ENCODE peak calls at places on chromosomes 12 and 14, in four cellular contexts. M is testis, P is HCT116, J is DND-41. S is an unnamed sample.

GRCh38 chr12:128353271-128353670 is 86.3 kb downstream of the TMEM132C start:
- DNase-seq in M (no peak), P (no peak), J (no peak), S (no peak)

GRCh38 chr14:54647378-54647777 is 80.5 kb downstream of the SAMD4A start:
- DNase-seq in M (no peak), P (no peak), J (no peak), S (no peak)

GRCh38 chr14:94536836-94537235 is 24.4 kb upstream of the SERPINA4 start:
- DNase-seq in M (peak), P (peak), J (no peak), S (no peak)

GRCh38 chr12:48004039-48004940 is at the start of gene COL2A1:
- DNase-seq in M (peak), P (no peak), J (no peak), S (no peak)

GRCh38 chr12:6613015-6613775 is 6.0 kb upstream of the CHD4 start:
- DNase-seq in M (peak), P (peak), J (peak), S (no peak)

GRCh38 chr12:41983896-41984295 is 160.8 kb downstream of the GXYLT1 start:
- DNase-seq in M (no peak), P (no peak), J (no peak), S (no peak)

GRCh38 chr12:132263061-132263360 is 66.4 kb downstream of the GALNT9 start:
- DNase-seq in M (no peak), P (no peak), J (no peak), S (no peak)

GRCh38 chr12:124174949-124175348 is 119.9 kb upstream of the RFLNA start:
- DNase-seq in M (no peak), P (no peak), J (no peak), S (no peak)

GRCh38 chr14:41096131-41096530 is 510.5 kb upstream of the LRFN5 start:
- DNase-seq in M (no peak), P (no peak), J (no peak), S (no peak)

GRCh38 chr12:57046947-57047890 is 2.7 kb downstream of the MYO1A start:
- DNase-seq in M (no peak), P (no peak), J (peak), S (no peak)

GRCh38 chr12:114361545-114361944 is 44.4 kb downstream of the TBX5 start:
- DNase-seq in M (no peak), P (no peak), J (no peak), S (no peak)

GRCh38 chr12:109920266-109920780 is 20.2 kb downstream of the TCHP start:
- DNase-seq in M (no peak), P (no peak), J (no peak), S (no peak)

GRCh38 chr14:89540830-89541470 is 123.9 kb upstream of the FOXN3 start:
- DNase-seq in M (no peak), P (no peak), J (no peak), S (no peak)

GRCh38 chr14:68824517-68825347 is 31.9 kb upstream of the ZFP36L1 start:
- DNase-seq in M (peak), P (peak), J (no peak), S (peak)

GRCh38 chr12:11638271-11638916 is 11.1 kb upstream of the ETV6 start:
- DNase-seq in M (no peak), P (no peak), J (no peak), S (no peak)

GRCh38 chr14:105376521-105377440 is 21.6 kb upstream of the TEX22 start:
- DNase-seq in M (no peak), P (no peak), J (no peak), S (no peak)

GRCh38 chr12:47328831-47329545 is 249.2 kb upstream of the AMIGO2 start:
- DNase-seq in M (no peak), P (no peak), J (peak), S (no peak)

GRCh38 chr12:132379576-132379975 is 50.2 kb upstream of the GALNT9 start:
- DNase-seq in M (no peak), P (no peak), J (no peak), S (no peak)

GRCh38 chr14:61177279-61178225 is 103.6 kb downstream of the TMEM30B start:
- DNase-seq in M (no peak), P (peak), J (no peak), S (no peak)

GRCh38 chr12:102753802-102754201 is 163.2 kb downstream of the PAH start:
- DNase-seq in M (no peak), P (no peak), J (no peak), S (no peak)

GRCh38 chr14:94995551-94995950 is 161.8 kb downstream of the DICER1 start:
- DNase-seq in M (no peak), P (no peak), J (no peak), S (no peak)

GRCh38 chr14:51677276-51677675 is 25.6 kb downstream of the FRMD6 start:
- DNase-seq in M (no peak), P (no peak), J (no peak), S (no peak)

GRCh38 chr14:105502446-105503295 is 11.6 kb downstream of the TEDC1 start:
- DNase-seq in M (no peak), P (no peak), J (no peak), S (no peak)

GRCh38 chr12:105201389-105201788 is 34.6 kb downstream of the APPL2 start:
- DNase-seq in M (no peak), P (no peak), J (no peak), S (no peak)

GRCh38 chr12:52920937-52921336 is 16.1 kb upstream of the KRT8 start:
- DNase-seq in M (no peak), P (no peak), J (no peak), S (no peak)

GRCh38 chr14:100889641-100890040 is 13.9 kb downstream of the RTL1 start:
- DNase-seq in M (no peak), P (no peak), J (no peak), S (no peak)

GRCh38 chr12:113805201-113805600 is 160.9 kb downstream of the RBM19 start:
- DNase-seq in M (no peak), P (no peak), J (no peak), S (no peak)

GRCh38 chr12:69583203-69583602 is 2.1 kb upstream of the CCT2 start:
- DNase-seq in M (no peak), P (no peak), J (no peak), S (no peak)

GRCh38 chr12:95838125-95838524 is 20.6 kb upstream of the SNRPF start:
- DNase-seq in M (no peak), P (no peak), J (no peak), S (no peak)

GRCh38 chr12:121373748-121374147 is 21.5 kb upstream of the ANAPC5 start:
- DNase-seq in M (no peak), P (no peak), J (no peak), S (no peak)

GRCh38 chr12:30877110-30877875 is 49.3 kb upstream of the TSPAN11 start:
- DNase-seq in M (no peak), P (no peak), J (no peak), S (no peak)

GRCh38 chr12:104557488-104558195 is 100.9 kb downstream of the CHST11 start:
- DNase-seq in M (no peak), P (no peak), J (no peak), S (no peak)

GRCh38 chr12:121600702-121601336 is 20.0 kb upstream of the KDM2B start:
- DNase-seq in M (no peak), P (no peak), J (no peak), S (no peak)

DNA sequence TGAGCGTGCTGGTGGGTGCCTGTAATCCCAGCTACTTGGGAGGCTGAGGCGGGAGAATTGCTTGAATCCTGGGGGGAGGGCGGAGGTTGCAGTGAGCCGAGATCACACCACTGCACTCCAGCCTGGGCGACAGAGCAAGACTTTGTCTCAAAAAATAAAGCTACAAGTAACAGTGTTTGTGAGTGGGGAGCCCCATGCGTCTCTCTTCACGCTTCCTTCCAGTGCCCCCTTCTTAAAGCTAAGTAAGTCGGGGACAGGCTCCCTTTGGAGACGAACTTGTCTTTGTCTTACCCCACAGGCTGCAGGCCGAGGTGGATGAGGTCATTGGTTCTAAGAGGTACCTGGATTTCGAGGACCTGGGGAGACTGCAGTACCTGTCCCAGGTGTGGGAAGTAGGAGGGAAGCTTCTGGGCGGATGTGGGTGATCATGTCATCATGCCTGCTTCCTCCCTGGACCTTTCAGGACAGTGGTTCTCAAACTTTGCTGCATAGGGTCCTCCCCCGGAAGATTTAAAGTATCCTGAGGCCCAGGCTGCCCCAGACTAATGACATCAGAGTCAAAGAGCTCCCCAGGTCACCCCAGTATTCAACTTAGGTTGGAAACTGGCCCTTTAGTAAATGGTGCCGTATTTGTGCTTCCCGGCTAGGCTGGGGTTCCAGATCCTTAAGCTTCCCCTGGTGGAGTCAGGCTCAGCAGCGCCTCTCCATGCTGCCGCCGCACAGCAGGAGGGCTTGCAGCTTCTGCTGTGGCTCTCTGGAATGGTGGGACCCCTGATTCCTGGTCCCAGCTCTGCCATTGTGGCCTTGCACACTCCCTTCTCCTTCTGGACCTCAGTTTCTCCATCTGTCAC is 37.1 kb downstream of the CYP46A1 start:
- DNase-seq in M (no peak), P (no peak), J (no peak), S (no peak)
- TF ChIP-seq CTCF in M (no peak), P (no peak), J (no peak), S (no peak)

GRCh38 chr14:98195256-98195655 is 1076.7 kb downstream of the BCL11B start:
- DNase-seq in M (no peak), P (no peak), J (no peak), S (no peak)
- TF ChIP-seq CTCF in M (no peak), P (no peak), J (no peak), S (no peak)

GRCh38 chr12:98997899-98998298 is 352.8 kb downstream of the APAF1 start:
- DNase-seq in M (no peak), P (no peak), J (no peak), S (no peak)
- TF ChIP-seq CTCF in M (no peak), P (no peak), J (no peak), S (no peak)

DNA sequence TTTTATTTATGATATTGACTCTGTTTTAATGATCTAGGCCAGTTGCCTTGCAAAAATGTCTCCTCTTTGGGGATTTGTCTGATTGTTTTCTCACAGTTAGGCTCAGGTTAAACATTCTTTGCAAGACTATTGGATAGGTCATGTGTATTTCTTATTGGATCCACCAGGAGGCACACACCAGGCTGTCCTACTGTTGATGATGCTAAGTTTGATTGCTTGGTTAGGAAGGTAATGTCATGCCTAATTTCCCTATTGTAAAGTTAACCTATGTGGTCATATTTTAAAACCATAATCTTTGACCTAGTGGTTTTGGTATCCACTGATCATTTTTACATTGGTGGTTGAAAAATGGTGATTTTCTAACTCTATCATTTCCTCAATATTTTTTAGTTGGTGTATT is 137.1 kb downstream of the BRMS1L start:
- DNase-seq in M (no peak), P (peak), J (no peak), S (no peak)
- TF ChIP-seq CTCF in M (peak), P (peak), J (peak), S (peak)

GRCh38 chr14:99430491-99430890 is 50.2 kb downstream of the SETD3 start:
- DNase-seq in M (no peak), P (no peak), J (no peak), S (no peak)
- TF ChIP-seq CTCF in M (peak), P (peak), J (peak), S (peak)

DNA sequence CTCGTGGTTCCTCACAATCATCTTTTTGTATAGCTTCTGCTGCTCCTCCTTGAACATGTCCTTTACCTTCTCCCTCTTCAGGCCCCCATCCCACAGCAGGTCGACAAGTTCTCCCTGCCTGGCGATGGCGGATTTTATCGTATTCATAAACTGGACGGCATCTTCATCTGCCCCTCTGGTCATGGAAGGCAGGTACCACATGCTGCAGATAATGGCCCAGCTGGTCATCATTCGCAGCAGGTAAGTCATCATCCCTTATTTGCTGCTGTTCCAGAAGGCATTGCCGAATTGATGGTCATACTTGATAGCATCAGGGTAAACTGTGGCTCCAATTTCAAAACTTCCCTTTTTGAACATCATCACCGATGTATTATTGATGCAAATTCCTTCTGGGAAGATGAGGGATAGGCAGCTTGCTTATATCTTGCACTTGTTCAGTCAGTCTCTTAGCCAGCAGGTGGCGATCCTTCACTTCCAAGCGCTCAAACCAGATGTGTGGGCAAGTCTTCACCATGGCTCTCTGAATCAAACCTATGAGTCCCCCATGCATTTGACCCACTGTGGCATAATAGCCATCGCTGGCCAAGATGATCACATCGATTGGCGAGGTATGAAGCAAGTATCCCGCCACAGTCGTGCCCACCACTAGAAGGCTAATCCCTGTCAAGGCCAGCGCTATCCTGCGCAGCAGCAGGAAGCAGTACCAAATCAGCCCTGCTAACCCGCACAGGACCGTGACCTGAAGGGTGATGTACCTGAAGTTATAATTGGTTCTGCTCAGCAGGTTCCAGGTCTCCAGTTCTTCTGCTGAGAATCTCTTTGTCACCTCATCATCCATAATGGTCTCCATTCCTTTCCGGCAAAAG is 381.5 kb upstream of the STXBP6 start:
- DNase-seq in M (peak), P (no peak), J (peak), S (no peak)
- TF ChIP-seq CTCF in M (peak), P (no peak), J (peak), S (peak)